ENCODE peak calls at places on chromosomes 3 and 15, in ten cellular contexts. R is sigmoid colon, F is stomach, U is breast epithelium, A is HCT116, H is GM23338, K is spleen, B is HL-60, D is suprapubic skin, S is vagina. M is an unnamed sample.

GRCh38 chr3:131731709-131732108 is 228.9 kb upstream of the MRPL3 start:
- DNase-seq in R (no peak), F (no peak), U (no peak), A (no peak), H (no peak), K (no peak), B (no peak), D (no peak), S (no peak), M (no peak)

GRCh38 chr3:149247929-149248691 is 26.5 kb upstream of the CP start:
- DNase-seq in R (no peak), F (no peak), U (no peak), A (no peak), H (peak), K (no peak), B (no peak), D (no peak), S (no peak), M (no peak)

GRCh38 chr3:94184781-94185180 is 121.9 kb downstream of the NSUN3 start:
- DNase-seq in R (no peak), F (no peak), U (no peak), A (no peak), H (no peak), K (no peak), B (no peak), D (no peak), S (no peak), M (no peak)

GRCh38 chr3:60298141-60298540 is 953.1 kb downstream of the FHIT start:
- DNase-seq in R (no peak), F (no peak), U (no peak), A (no peak), H (no peak), K (no peak), B (no peak), D (no peak), S (no peak), M (no peak)

GRCh38 chr3:54951405-54951804 is 23.5 kb upstream of the LRTM1 start:
- DNase-seq in R (peak), F (peak), U (peak), A (no peak), H (peak), K (no peak), B (no peak), D (peak), S (no peak), M (peak)

GRCh38 chr15:101306341-101307047 is 11.4 kb upstream of the SNRPA1 start:
- DNase-seq in R (no peak), F (no peak), U (no peak), A (no peak), H (no peak), K (no peak), B (no peak), D (no peak), S (no peak), M (no peak)

GRCh38 chr3:52090620-52091468 is 34.5 kb upstream of the DUSP7 start:
- DNase-seq in R (peak), F (no peak), U (no peak), A (no peak), H (peak), K (peak), B (no peak), D (no peak), S (no peak), M (no peak)

GRCh38 chr3:160968731-160969130 is 136.4 kb downstream of the B3GALNT1 start:
- DNase-seq in R (no peak), F (no peak), U (no peak), A (no peak), H (peak), K (no peak), B (no peak), D (no peak), S (no peak), M (no peak)

GRCh38 chr3:8742921-8743605 is 9.5 kb downstream of the CAV3 start:
- DNase-seq in R (no peak), F (no peak), U (no peak), A (no peak), H (peak), K (no peak), B (no peak), D (no peak), S (no peak), M (no peak)

GRCh38 chr3:170205302-170205701 is 16.9 kb upstream of the PRKCI start:
- DNase-seq in R (no peak), F (no peak), U (no peak), A (no peak), H (no peak), K (no peak), B (no peak), D (no peak), S (no peak), M (no peak)

GRCh38 chr3:126481808-126482502 is 6.3 kb upstream of the ZXDC start:
- DNase-seq in R (no peak), F (no peak), U (no peak), A (no peak), H (no peak), K (peak), B (no peak), D (peak), S (no peak), M (peak)

GRCh38 chr3:43369404-43370345 is 83.3 kb downstream of the SNRK start:
- DNase-seq in R (no peak), F (no peak), U (no peak), A (no peak), H (no peak), K (peak), B (peak), D (peak), S (no peak), M (no peak)

GRCh38 chr15:58307313-58307961 is 124.4 kb upstream of the LIPC start:
- DNase-seq in R (no peak), F (no peak), U (no peak), A (no peak), H (no peak), K (no peak), B (no peak), D (no peak), S (no peak), M (no peak)

GRCh38 chr15:67691450-67691849 is 133.9 kb upstream of the SKOR1 start:
- DNase-seq in R (no peak), F (no peak), U (no peak), A (no peak), H (peak), K (no peak), B (no peak), D (no peak), S (no peak), M (no peak)

GRCh38 chr15:63188937-63189871 is at the start of gene RAB8B:
- DNase-seq in R (peak), F (peak), U (peak), A (peak), H (peak), K (peak), B (peak), D (peak), S (peak), M (peak)

GRCh38 chr3:151660890-151661289 is 72.8 kb upstream of the AADACL2 start:
- DNase-seq in R (no peak), F (no peak), U (no peak), A (no peak), H (no peak), K (no peak), B (no peak), D (no peak), S (no peak), M (no peak)

GRCh38 chr15:39171944-39172368 is 408.9 kb upstream of the THBS1 start:
- DNase-seq in R (peak), F (peak), U (no peak), A (peak), H (peak), K (no peak), B (peak), D (no peak), S (no peak), M (peak)

GRCh38 chr15:71691700-71692417 is 118.5 kb upstream of the NR2E3 start:
- DNase-seq in R (no peak), F (peak), U (no peak), A (no peak), H (peak), K (no peak), B (no peak), D (no peak), S (peak), M (no peak)

GRCh38 chr3:126474498-126475410 is 937 bp downstream of the ZXDC start:
- DNase-seq in R (peak), F (peak), U (no peak), A (peak), H (peak), K (peak), B (no peak), D (peak), S (no peak), M (peak)

GRCh38 chr3:10521772-10522441 is 16.5 kb upstream of the ATP2B2 start:
- DNase-seq in R (peak), F (peak), U (no peak), A (no peak), H (no peak), K (no peak), B (no peak), D (no peak), S (no peak), M (no peak)

GRCh38 chr3:86954226-86954625 is 36.7 kb downstream of the VGLL3 start:
- DNase-seq in R (no peak), F (no peak), U (no peak), A (no peak), H (no peak), K (no peak), B (no peak), D (no peak), S (no peak), M (no peak)

GRCh38 chr3:112967828-112968227 is 7.1 kb downstream of the CD200R1 start:
- DNase-seq in R (no peak), F (no peak), U (no peak), A (no peak), H (no peak), K (no peak), B (peak), D (no peak), S (no peak), M (no peak)

DNA sequence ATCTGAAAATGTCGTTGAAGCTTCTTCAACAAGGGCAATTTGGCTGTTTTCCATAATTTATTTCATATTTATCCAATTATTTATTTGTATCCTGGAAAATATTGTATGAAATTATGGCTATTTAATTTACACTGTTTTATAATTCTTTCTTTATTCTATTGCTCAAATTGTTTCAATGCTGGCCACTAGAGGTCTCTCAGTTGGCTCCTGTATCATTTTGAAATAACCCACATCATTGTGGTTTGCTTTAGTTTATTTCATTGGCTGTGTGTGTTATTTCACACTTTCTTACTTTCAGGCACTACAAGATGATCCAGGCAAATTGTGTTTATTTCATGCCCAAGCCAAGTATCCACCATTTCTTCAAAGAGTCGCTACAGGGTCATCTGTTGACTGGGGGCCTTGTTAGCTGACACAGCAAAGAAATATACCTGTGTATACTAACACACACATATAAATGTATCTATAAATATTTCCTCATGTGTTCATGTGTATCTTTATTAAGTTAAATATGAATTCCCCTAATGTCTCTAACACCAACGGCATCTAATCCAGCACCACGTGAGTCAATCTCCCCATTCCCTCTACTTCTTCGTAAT is 86.2 kb downstream of the NPAP1 start:
- DNase-seq in R (no peak), F (no peak), U (no peak), A (no peak), H (peak), K (no peak), B (no peak), D (no peak), S (no peak), M (no peak)
- TF ChIP-seq CTCF in R (peak), F (no peak), U (no peak), A (no peak), H (peak), K (no peak), B (peak), D (no peak), S (no peak), M (peak)

GRCh38 chr3:181629029-181629428 is 82.7 kb upstream of the SOX2 start:
- DNase-seq in R (no peak), F (no peak), U (no peak), A (no peak), H (no peak), K (no peak), B (no peak), D (no peak), S (no peak), M (no peak)
- TF ChIP-seq POLR2AphosphoS5 in R (no peak), F (no peak), U (no peak), A (no peak), H (no peak), K (no peak), B (no peak), D (no peak), S (no peak), M (no peak)

GRCh38 chr3:120244834-120245225 is 40.2 kb downstream of the GPR156 start:
- DNase-seq in R (no peak), F (no peak), U (no peak), A (no peak), H (no peak), K (no peak), B (no peak), D (no peak), S (no peak), M (no peak)
- TF ChIP-seq CTCF in R (no peak), F (no peak), U (no peak), A (no peak), H (no peak), K (no peak), B (no peak), D (no peak), S (no peak), M (no peak)

GRCh38 chr15:90986790-90987507 is 7.4 kb downstream of the PRC1 start:
- DNase-seq in R (no peak), F (no peak), U (no peak), A (no peak), H (no peak), K (no peak), B (no peak), D (no peak), S (no peak), M (peak)
- TF ChIP-seq POLR2AphosphoS5 in R (no peak), F (no peak), U (no peak), A (no peak), H (no peak), K (no peak), B (no peak), D (no peak), S (no peak), M (no peak)